ENCODE peak calls at places on chromosome 6, in nine cellular contexts. One of them, this sample, is unnamed.
A peak's percentile ranks its signal among the peaks of the same experiment; 100 is the strongest.

GRCh38 chr6:101986476-101986875 is 593.0 kb downstream of the GRIK2 start:
- DNase-seq in EL: no peak
- DNase-seq in Peyer's patch: no peak
- DNase-seq in AG04450: no peak
- DNase-seq in posterior cingulate gyrus: no peak
- DNase-seq in stimulated activated CD4-positive, alpha-beta T cell treated with anti-CD3 and anti-CD28 coated beads, Interleukin-4, amount 100 ng/mL, for 24 hours: no peak
- DNase-seq in stimulated activated CD8-positive, alpha-beta memory T cell treated with anti-CD3 and anti-CD28 coated beads, Interleukin-4, amount 100 ng/mL, for 1 hour: no peak
- DNase-seq in NCI-H2227 treated with DMSO at 0.1 percent for 48 hours: no peak
- DNase-seq in frontal cortex: no peak
- DNase-seq in this sample: no peak

GRCh38 chr6:107129370-107129925 is 14.1 kb upstream of the BEND3 start:
- DNase-seq in EL: no peak
- DNase-seq in Peyer's patch: peak; percentile 63
- DNase-seq in AG04450: no peak
- DNase-seq in posterior cingulate gyrus: no peak
- DNase-seq in stimulated activated CD4-positive, alpha-beta T cell treated with anti-CD3 and anti-CD28 coated beads, Interleukin-4, amount 100 ng/mL, for 24 hours: no peak
- DNase-seq in stimulated activated CD8-positive, alpha-beta memory T cell treated with anti-CD3 and anti-CD28 coated beads, Interleukin-4, amount 100 ng/mL, for 1 hour: no peak
- DNase-seq in NCI-H2227 treated with DMSO at 0.1 percent for 48 hours: no peak
- DNase-seq in frontal cortex: no peak
- DNase-seq in this sample: no peak

GRCh38 chr6:117480651-117481050 is 1.8 kb upstream of the DCBLD1 start:
- DNase-seq in EL: no peak
- DNase-seq in Peyer's patch: no peak
- DNase-seq in AG04450: no peak
- DNase-seq in posterior cingulate gyrus: no peak
- DNase-seq in stimulated activated CD4-positive, alpha-beta T cell treated with anti-CD3 and anti-CD28 coated beads, Interleukin-4, amount 100 ng/mL, for 24 hours: no peak
- DNase-seq in stimulated activated CD8-positive, alpha-beta memory T cell treated with anti-CD3 and anti-CD28 coated beads, Interleukin-4, amount 100 ng/mL, for 1 hour: no peak
- DNase-seq in NCI-H2227 treated with DMSO at 0.1 percent for 48 hours: no peak
- DNase-seq in frontal cortex: no peak
- DNase-seq in this sample: no peak

GRCh38 chr6:92495246-92495645 is 924.1 kb downstream of the EPHA7 start:
- DNase-seq in EL: no peak
- DNase-seq in Peyer's patch: no peak
- DNase-seq in AG04450: no peak
- DNase-seq in posterior cingulate gyrus: no peak
- DNase-seq in stimulated activated CD4-positive, alpha-beta T cell treated with anti-CD3 and anti-CD28 coated beads, Interleukin-4, amount 100 ng/mL, for 24 hours: no peak
- DNase-seq in stimulated activated CD8-positive, alpha-beta memory T cell treated with anti-CD3 and anti-CD28 coated beads, Interleukin-4, amount 100 ng/mL, for 1 hour: no peak
- DNase-seq in NCI-H2227 treated with DMSO at 0.1 percent for 48 hours: no peak
- DNase-seq in frontal cortex: no peak
- DNase-seq in this sample: peak; percentile 32

GRCh38 chr6:39882567-39882953 is 51.7 kb downstream of the MOCS1 start:
- DNase-seq in EL: peak; percentile 98
- DNase-seq in Peyer's patch: no peak
- DNase-seq in AG04450: peak; percentile 96
- DNase-seq in posterior cingulate gyrus: peak; percentile 30
- DNase-seq in stimulated activated CD4-positive, alpha-beta T cell treated with anti-CD3 and anti-CD28 coated beads, Interleukin-4, amount 100 ng/mL, for 24 hours: no peak
- DNase-seq in stimulated activated CD8-positive, alpha-beta memory T cell treated with anti-CD3 and anti-CD28 coated beads, Interleukin-4, amount 100 ng/mL, for 1 hour: no peak
- DNase-seq in NCI-H2227 treated with DMSO at 0.1 percent for 48 hours: no peak
- DNase-seq in frontal cortex: peak; percentile 40
- DNase-seq in this sample: peak; percentile 98

GRCh38 chr6:37130704-37131103 is 39.2 kb upstream of the PIM1 start:
- DNase-seq in EL: peak; percentile 39
- DNase-seq in Peyer's patch: no peak
- DNase-seq in AG04450: no peak
- DNase-seq in posterior cingulate gyrus: no peak
- DNase-seq in stimulated activated CD4-positive, alpha-beta T cell treated with anti-CD3 and anti-CD28 coated beads, Interleukin-4, amount 100 ng/mL, for 24 hours: no peak
- DNase-seq in stimulated activated CD8-positive, alpha-beta memory T cell treated with anti-CD3 and anti-CD28 coated beads, Interleukin-4, amount 100 ng/mL, for 1 hour: no peak
- DNase-seq in NCI-H2227 treated with DMSO at 0.1 percent for 48 hours: no peak
- DNase-seq in frontal cortex: no peak
- DNase-seq in this sample: peak; percentile 46

GRCh38 chr6:13290335-13290734 is 38.0 kb downstream of the TBC1D7 start:
- DNase-seq in EL: no peak
- DNase-seq in Peyer's patch: no peak
- DNase-seq in AG04450: no peak
- DNase-seq in posterior cingulate gyrus: no peak
- DNase-seq in stimulated activated CD4-positive, alpha-beta T cell treated with anti-CD3 and anti-CD28 coated beads, Interleukin-4, amount 100 ng/mL, for 24 hours: no peak
- DNase-seq in stimulated activated CD8-positive, alpha-beta memory T cell treated with anti-CD3 and anti-CD28 coated beads, Interleukin-4, amount 100 ng/mL, for 1 hour: no peak
- DNase-seq in NCI-H2227 treated with DMSO at 0.1 percent for 48 hours: no peak
- DNase-seq in frontal cortex: no peak
- DNase-seq in this sample: no peak

GRCh38 chr6:143427109-143427817 is 23.2 kb downstream of the ADAT2 start:
- DNase-seq in EL: peak; percentile 82
- DNase-seq in Peyer's patch: peak; percentile 77
- DNase-seq in AG04450: peak; percentile 79
- DNase-seq in posterior cingulate gyrus: peak; percentile 81
- DNase-seq in stimulated activated CD4-positive, alpha-beta T cell treated with anti-CD3 and anti-CD28 coated beads, Interleukin-4, amount 100 ng/mL, for 24 hours: peak; percentile 73
- DNase-seq in stimulated activated CD8-positive, alpha-beta memory T cell treated with anti-CD3 and anti-CD28 coated beads, Interleukin-4, amount 100 ng/mL, for 1 hour: peak; percentile 32
- DNase-seq in NCI-H2227 treated with DMSO at 0.1 percent for 48 hours: peak; percentile 39
- DNase-seq in frontal cortex: peak; percentile 51
- DNase-seq in this sample: peak; percentile 84

GRCh38 chr6:165468836-165469235 is 159.4 kb upstream of the C6orf118 start:
- DNase-seq in EL: no peak
- DNase-seq in Peyer's patch: no peak
- DNase-seq in AG04450: no peak
- DNase-seq in posterior cingulate gyrus: no peak
- DNase-seq in stimulated activated CD4-positive, alpha-beta T cell treated with anti-CD3 and anti-CD28 coated beads, Interleukin-4, amount 100 ng/mL, for 24 hours: no peak
- DNase-seq in stimulated activated CD8-positive, alpha-beta memory T cell treated with anti-CD3 and anti-CD28 coated beads, Interleukin-4, amount 100 ng/mL, for 1 hour: no peak
- DNase-seq in NCI-H2227 treated with DMSO at 0.1 percent for 48 hours: no peak
- DNase-seq in frontal cortex: no peak
- DNase-seq in this sample: peak; percentile 72

GRCh38 chr6:150887978-150888563 is 22.6 kb downstream of the MTHFD1L start:
- DNase-seq in EL: no peak
- DNase-seq in Peyer's patch: no peak
- DNase-seq in AG04450: no peak
- DNase-seq in posterior cingulate gyrus: no peak
- DNase-seq in stimulated activated CD4-positive, alpha-beta T cell treated with anti-CD3 and anti-CD28 coated beads, Interleukin-4, amount 100 ng/mL, for 24 hours: no peak
- DNase-seq in stimulated activated CD8-positive, alpha-beta memory T cell treated with anti-CD3 and anti-CD28 coated beads, Interleukin-4, amount 100 ng/mL, for 1 hour: no peak
- DNase-seq in NCI-H2227 treated with DMSO at 0.1 percent for 48 hours: no peak
- DNase-seq in frontal cortex: no peak
- DNase-seq in this sample: no peak

GRCh38 chr6:129750390-129750789 is 40.4 kb upstream of the ARHGAP18 start:
- DNase-seq in EL: peak; percentile 17
- DNase-seq in Peyer's patch: no peak
- DNase-seq in AG04450: no peak
- DNase-seq in posterior cingulate gyrus: no peak
- DNase-seq in stimulated activated CD4-positive, alpha-beta T cell treated with anti-CD3 and anti-CD28 coated beads, Interleukin-4, amount 100 ng/mL, for 24 hours: no peak
- DNase-seq in stimulated activated CD8-positive, alpha-beta memory T cell treated with anti-CD3 and anti-CD28 coated beads, Interleukin-4, amount 100 ng/mL, for 1 hour: no peak
- DNase-seq in NCI-H2227 treated with DMSO at 0.1 percent for 48 hours: no peak
- DNase-seq in frontal cortex: no peak
- DNase-seq in this sample: no peak

GRCh38 chr6:100209323-100210137 is 215.5 kb upstream of the MCHR2 start:
- DNase-seq in EL: no peak
- DNase-seq in Peyer's patch: no peak
- DNase-seq in AG04450: no peak
- DNase-seq in posterior cingulate gyrus: no peak
- DNase-seq in stimulated activated CD4-positive, alpha-beta T cell treated with anti-CD3 and anti-CD28 coated beads, Interleukin-4, amount 100 ng/mL, for 24 hours: no peak
- DNase-seq in stimulated activated CD8-positive, alpha-beta memory T cell treated with anti-CD3 and anti-CD28 coated beads, Interleukin-4, amount 100 ng/mL, for 1 hour: no peak
- DNase-seq in NCI-H2227 treated with DMSO at 0.1 percent for 48 hours: no peak
- DNase-seq in frontal cortex: no peak
- DNase-seq in this sample: peak; percentile 58

GRCh38 chr6:43173496-43174262 is 2.6 kb downstream of the SRF start:
- DNase-seq in EL: peak; percentile 28
- DNase-seq in Peyer's patch: no peak
- DNase-seq in AG04450: no peak
- DNase-seq in posterior cingulate gyrus: no peak
- DNase-seq in stimulated activated CD4-positive, alpha-beta T cell treated with anti-CD3 and anti-CD28 coated beads, Interleukin-4, amount 100 ng/mL, for 24 hours: no peak
- DNase-seq in stimulated activated CD8-positive, alpha-beta memory T cell treated with anti-CD3 and anti-CD28 coated beads, Interleukin-4, amount 100 ng/mL, for 1 hour: no peak
- DNase-seq in NCI-H2227 treated with DMSO at 0.1 percent for 48 hours: no peak
- DNase-seq in frontal cortex: no peak
- DNase-seq in this sample: no peak

GRCh38 chr6:82006027-82006738 is 241.4 kb downstream of the IBTK start:
- DNase-seq in EL: peak; percentile 58
- DNase-seq in Peyer's patch: no peak
- DNase-seq in AG04450: no peak
- DNase-seq in posterior cingulate gyrus: no peak
- DNase-seq in stimulated activated CD4-positive, alpha-beta T cell treated with anti-CD3 and anti-CD28 coated beads, Interleukin-4, amount 100 ng/mL, for 24 hours: no peak
- DNase-seq in stimulated activated CD8-positive, alpha-beta memory T cell treated with anti-CD3 and anti-CD28 coated beads, Interleukin-4, amount 100 ng/mL, for 1 hour: no peak
- DNase-seq in NCI-H2227 treated with DMSO at 0.1 percent for 48 hours: no peak
- DNase-seq in frontal cortex: no peak
- DNase-seq in this sample: peak; percentile 48

GRCh38 chr6:75334266-75335040 is 49.9 kb upstream of the TMEM30A start:
- DNase-seq in EL: peak; percentile 65
- DNase-seq in Peyer's patch: no peak
- DNase-seq in AG04450: peak; percentile 27
- DNase-seq in posterior cingulate gyrus: no peak
- DNase-seq in stimulated activated CD4-positive, alpha-beta T cell treated with anti-CD3 and anti-CD28 coated beads, Interleukin-4, amount 100 ng/mL, for 24 hours: no peak
- DNase-seq in stimulated activated CD8-positive, alpha-beta memory T cell treated with anti-CD3 and anti-CD28 coated beads, Interleukin-4, amount 100 ng/mL, for 1 hour: no peak
- DNase-seq in NCI-H2227 treated with DMSO at 0.1 percent for 48 hours: no peak
- DNase-seq in frontal cortex: no peak
- DNase-seq in this sample: peak; percentile 22

GRCh38 chr6:70241031-70241430 is 61.9 kb downstream of the COL9A1 start:
- DNase-seq in EL: no peak
- DNase-seq in Peyer's patch: no peak
- DNase-seq in AG04450: no peak
- DNase-seq in posterior cingulate gyrus: no peak
- DNase-seq in stimulated activated CD4-positive, alpha-beta T cell treated with anti-CD3 and anti-CD28 coated beads, Interleukin-4, amount 100 ng/mL, for 24 hours: no peak
- DNase-seq in stimulated activated CD8-positive, alpha-beta memory T cell treated with anti-CD3 and anti-CD28 coated beads, Interleukin-4, amount 100 ng/mL, for 1 hour: no peak
- DNase-seq in NCI-H2227 treated with DMSO at 0.1 percent for 48 hours: no peak
- DNase-seq in frontal cortex: no peak
- DNase-seq in this sample: no peak

This sample was measured in LHCN-M2.